ENCODE peak calls at places on chromosome 9, in seven cellular contexts. C, G, B, M, O, K and E are unnamed samples.

GRCh38 chr9:26462213-26462612 is 430.4 kb downstream of the CAAP1 start:
- DNase-seq in C (no peak), G (no peak), B (no peak), M (no peak), O (no peak), K (peak; percentile 55), E (no peak)

GRCh38 chr9:92576175-92576574 is 40.4 kb upstream of the ECM2 start:
- DNase-seq in C (no peak), G (no peak), B (no peak), M (no peak), O (no peak), K (no peak), E (no peak)

GRCh38 chr9:85262333-85262732 is 479.4 kb downstream of the AGTPBP1 start:
- DNase-seq in C (no peak), G (no peak), B (no peak), M (no peak), O (no peak), K (no peak), E (no peak)

GRCh38 chr9:2817987-2818386 is 25.9 kb downstream of the PUM3 start:
- DNase-seq in C (no peak), G (peak; percentile 25), B (peak; percentile 36), M (no peak), O (no peak), K (peak; percentile 38), E (no peak)

GRCh38 chr9:91111876-91112275 is 249.8 kb downstream of the AUH start:
- DNase-seq in C (no peak), G (no peak), B (no peak), M (no peak), O (no peak), K (no peak), E (no peak)

GRCh38 chr9:130682490-130683121 is 11.0 kb upstream of the EXOSC2 start:
- DNase-seq in C (peak; percentile 86), G (peak; percentile 74), B (no peak), M (no peak), O (peak; percentile 77), K (peak; percentile 90), E (peak; percentile 63)

GRCh38 chr9:38362912-38363588 is 29.5 kb upstream of the ALDH1B1 start:
- DNase-seq in C (peak; percentile 48), G (peak; percentile 41), B (peak; percentile 67), M (no peak), O (peak; percentile 51), K (peak; percentile 69), E (peak; percentile 57)

GRCh38 chr9:89054865-89055495 is 63.7 kb downstream of the S1PR3 start:
- DNase-seq in C (no peak), G (no peak), B (no peak), M (no peak), O (no peak), K (no peak), E (no peak)

GRCh38 chr9:133686642-133687575 is 50.7 kb downstream of the DBH start:
- DNase-seq in C (no peak), G (peak; percentile 62), B (no peak), M (no peak), O (no peak), K (no peak), E (no peak)

GRCh38 chr9:119868694-119869093 is 499.5 kb upstream of the BRINP1 start:
- DNase-seq in C (no peak), G (no peak), B (no peak), M (no peak), O (no peak), K (no peak), E (no peak)

GRCh38 chr9:28648723-28649122 is 1075.4 kb upstream of the C9orf72 start:
- DNase-seq in C (no peak), G (no peak), B (no peak), M (no peak), O (no peak), K (peak; percentile 36), E (no peak)
- TF ChIP-seq CTCF in C (no peak), G (no peak), B (no peak), M (no peak), O (no peak), K (no peak), E (no peak)

DNA sequence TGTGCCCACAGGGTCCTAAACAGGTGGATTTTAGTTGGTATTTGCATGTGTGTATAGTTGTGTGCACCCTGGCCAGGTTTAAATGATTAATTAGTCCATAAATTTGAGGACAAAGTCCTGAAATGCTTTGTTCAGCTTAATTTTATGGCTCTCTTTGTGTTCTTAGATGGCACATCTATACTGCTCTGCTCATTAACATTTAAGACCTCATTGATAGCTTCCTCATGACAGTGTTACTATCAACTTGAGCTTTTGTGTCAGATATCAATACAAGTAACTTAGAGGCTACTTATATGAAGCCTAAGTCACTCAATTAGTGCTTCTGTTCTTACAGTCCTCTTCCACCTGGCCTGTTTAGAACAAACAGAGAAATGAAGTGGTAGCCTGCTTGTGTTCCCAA is 240.9 kb downstream of the TRPM3 start:
- DNase-seq in C (no peak), G (no peak), B (no peak), M (no peak), O (no peak), K (no peak), E (no peak)
- H3K4me3 ChIP-seq in C (no peak overlapping the region), G (no peak overlapping the region), B (no peak overlapping the region), M (no peak overlapping the region), O (no peak overlapping the region), K (no peak overlapping the region), E (no peak overlapping the region)

GRCh38 chr9:35835216-35835604 is 6.2 kb downstream of the TMEM8B start:
- DNase-seq in C (no peak), G (no peak), B (no peak), M (no peak), O (no peak), K (no peak), E (no peak)
- TF ChIP-seq CTCF in C (peak; percentile 20), G (no peak), B (peak; percentile 23), M (peak; percentile 44), O (no peak), K (peak; percentile 32), E (no peak)

GRCh38 chr9:123696476-123696875 is 233.4 kb downstream of the DENND1A start:
- DNase-seq in C (no peak), G (no peak), B (no peak), M (no peak), O (no peak), K (no peak), E (no peak)

GRCh38 chr9:123695391-123695790 is 234.5 kb downstream of the DENND1A start:
- DNase-seq in C (no peak), G (no peak), B (no peak), M (no peak), O (no peak), K (no peak), E (no peak)

GRCh38 chr9:123702477-123702876 is 227.4 kb downstream of the DENND1A start:
- DNase-seq in C (no peak), G (no peak), B (no peak), M (no peak), O (no peak), K (no peak), E (no peak)

GRCh38 chr9:123691904-123692303 is 238.0 kb downstream of the DENND1A start:
- DNase-seq in C (no peak), G (no peak), B (no peak), M (no peak), O (no peak), K (no peak), E (no peak)

GRCh38 chr9:123697686-123698085 is 232.2 kb downstream of the DENND1A start:
- DNase-seq in C (no peak), G (no peak), B (no peak), M (no peak), O (no peak), K (no peak), E (no peak)
- H3K4me3 ChIP-seq in C (no peak overlapping the region), G (no peak overlapping the region), B (no peak overlapping the region), M (no peak overlapping the region), O (no peak overlapping the region), K (no peak overlapping the region), E (no peak overlapping the region)

DNA sequence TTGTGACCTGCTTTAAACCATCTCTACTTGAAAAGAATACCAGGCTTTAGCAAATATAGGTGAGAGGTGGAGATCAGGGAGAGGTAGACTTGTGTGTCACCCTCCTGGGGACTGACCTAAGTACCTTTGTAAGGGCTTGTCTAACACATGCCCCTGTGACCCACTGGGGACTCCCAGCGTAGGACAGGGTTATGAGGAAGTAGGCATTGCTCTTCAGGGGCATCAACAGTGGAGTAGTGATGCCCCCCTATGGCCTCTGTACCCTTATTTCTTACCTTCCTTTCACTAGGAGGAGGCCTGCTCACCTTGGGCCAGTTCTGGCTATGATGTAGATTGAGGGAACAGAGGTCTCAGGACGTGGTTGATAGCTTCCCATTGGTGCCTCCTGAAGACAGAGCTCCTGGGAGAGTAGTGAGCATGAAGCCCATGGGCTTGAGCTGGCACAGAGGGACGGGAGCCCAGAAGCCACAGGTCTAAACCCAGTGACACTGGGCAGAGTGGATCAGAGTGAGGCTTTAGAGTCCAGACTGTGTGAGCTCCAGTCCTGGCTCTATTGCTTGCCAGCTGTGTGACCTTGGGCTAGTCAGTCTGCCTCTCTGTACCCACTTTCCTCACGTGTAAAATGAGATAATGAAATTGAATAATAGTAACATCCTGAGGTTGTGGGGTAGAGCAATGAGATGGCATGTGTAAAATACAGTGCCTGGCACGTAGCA is 191.7 kb downstream of the AOPEP start:
- DNase-seq in C (no peak), G (no peak), B (no peak), M (peak; percentile 18), O (peak; percentile 18), K (no peak), E (peak; percentile 48)
- TF ChIP-seq CTCF in C (no peak), G (no peak), B (no peak), M (peak; percentile 35), O (no peak), K (no peak), E (peak; percentile 33)

GRCh38 chr9:87657893-87658292 is 68.0 kb upstream of the CTSL start:
- DNase-seq in C (no peak), G (no peak), B (no peak), M (no peak), O (no peak), K (no peak), E (no peak)
- H3K4me3 ChIP-seq in C (no peak overlapping the region), G (no peak overlapping the region), B (no peak overlapping the region), M (no peak overlapping the region), O (no peak overlapping the region), K (no peak overlapping the region), E (no peak overlapping the region)

DNA sequence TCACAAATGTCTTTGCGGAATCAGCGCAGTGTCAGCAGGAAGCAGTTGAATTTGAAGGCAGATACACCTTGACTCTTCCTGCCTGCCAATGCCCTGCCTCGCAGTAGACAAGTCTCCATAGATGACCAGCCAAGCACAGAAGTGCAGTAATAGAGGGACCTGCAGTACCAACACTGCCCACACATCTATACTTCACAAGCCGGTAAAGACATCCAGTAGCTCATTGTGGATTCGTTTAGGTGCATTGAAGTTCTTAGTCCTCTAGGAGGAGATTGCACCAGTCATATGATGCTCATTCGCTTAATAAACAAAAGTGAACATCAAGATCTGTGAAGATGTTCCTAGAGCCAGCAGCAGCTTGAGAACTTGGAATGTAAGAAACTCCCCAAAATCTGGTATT is 7.1 kb upstream of the IFNA2 start:
- DNase-seq in C (no peak), G (no peak), B (no peak), M (peak; percentile 33), O (no peak), K (no peak), E (no peak)
- TF ChIP-seq CTCF in C (no peak), G (no peak), B (peak; percentile 33), M (peak; percentile 29), O (no peak), K (no peak), E (peak; percentile 28)

GRCh38 chr9:137451976-137452760 is 7.0 kb downstream of the NSMF start:
- DNase-seq in C (no peak), G (no peak), B (no peak), M (peak; percentile 10), O (peak; percentile 33), K (no peak), E (no peak)
- H3K4me3 ChIP-seq in C (no peak overlapping the region), G (no peak overlapping the region), B (no peak overlapping the region), M (no peak overlapping the region), O (no peak overlapping the region), K (no peak overlapping the region), E (no peak overlapping the region)